ENCODE peak calls at places on chromosome 9, in four cellular contexts. U is endothelial cell of umbilical vein, I is stomach, D is spleen. T is an unnamed sample.

GRCh38 chr9:27179245-27179870 is 70.3 kb downstream of the TEK start:
- DNase-seq in U (no peak), I (no peak), D (no peak), T (no peak)

GRCh38 chr9:133048595-133048994 is 13.2 kb upstream of the CEL start:
- DNase-seq in U (peak), I (peak), D (no peak), T (no peak)

GRCh38 chr9:28961625-28962024 is 1388.3 kb upstream of the C9orf72 start:
- DNase-seq in U (no peak), I (no peak), D (no peak), T (no peak)

GRCh38 chr9:84860423-84861115 is 191.0 kb downstream of the NTRK2 start:
- DNase-seq in U (no peak), I (no peak), D (no peak), T (no peak)

GRCh38 chr9:17772223-17772622 is 193.4 kb downstream of the SH3GL2 start:
- DNase-seq in U (no peak), I (no peak), D (no peak), T (no peak)

GRCh38 chr9:134525841-134526797 is 115.5 kb upstream of the COL5A1 start:
- DNase-seq in U (no peak), I (peak), D (no peak), T (no peak)

GRCh38 chr9:124392855-124393460 is 22.3 kb downstream of the PSMB7 start:
- DNase-seq in U (peak), I (no peak), D (no peak), T (no peak)

GRCh38 chr9:99114049-99114440 is 9.1 kb downstream of the TGFBR1 start:
- DNase-seq in U (no peak), I (no peak), D (no peak), T (no peak)

GRCh38 chr9:33111621-33112020 is 35.1 kb upstream of the SMU1 start:
- DNase-seq in U (no peak), I (no peak), D (no peak), T (no peak)

GRCh38 chr9:82606761-82607382 is 456.1 kb downstream of the RASEF start:
- DNase-seq in U (peak), I (peak), D (no peak), T (no peak)

GRCh38 chr9:92071634-92072033 is 43.6 kb downstream of the SPTLC1 start:
- DNase-seq in U (no peak), I (no peak), D (no peak), T (no peak)

GRCh38 chr9:130629443-130630090 is 34.8 kb upstream of the PRDM12 start:
- DNase-seq in U (no peak), I (no peak), D (peak), T (no peak)

GRCh38 chr9:93507780-93508179 is 54.4 kb upstream of the FAM120AOS start:
- DNase-seq in U (no peak), I (no peak), D (no peak), T (no peak)

GRCh38 chr9:38416461-38416860 is 7.8 kb downstream of the IGFBPL1 start:
- DNase-seq in U (no peak), I (no peak), D (no peak), T (no peak)

GRCh38 chr9:71936066-71936465 is 24.6 kb downstream of the C9orf85 start:
- DNase-seq in U (no peak), I (no peak), D (no peak), T (no peak)

GRCh38 chr9:89036862-89037261 is 45.6 kb downstream of the S1PR3 start:
- DNase-seq in U (no peak), I (no peak), D (no peak), T (peak)

GRCh38 chr9:135572233-135572632 is 10.7 kb downstream of the PAEP start:
- DNase-seq in U (no peak), I (no peak), D (no peak), T (no peak)

GRCh38 chr9:16328349-16328748 is 542.1 kb downstream of the BNC2 start:
- DNase-seq in U (no peak), I (no peak), D (no peak), T (no peak)

GRCh38 chr9:75814667-75815066 is 75.8 kb upstream of the PCSK5 start:
- DNase-seq in U (peak), I (no peak), D (no peak), T (no peak)

GRCh38 chr9:87497604-87498045 is at the start of gene DAPK1:
- DNase-seq in U (peak), I (peak), D (peak), T (no peak)
- H3K27ac ChIP-seq in U (peak), I (peak), D (peak), T (peak)

GRCh38 chr9:70106571-70106970 is 62.9 kb downstream of the MAMDC2 start:
- DNase-seq in U (no peak), I (no peak), D (no peak), T (no peak)
- TF ChIP-seq CTCF in U (no peak), I (no peak), D (no peak), T (no peak)

GRCh38 chr9:126391713-126392661 is 65.4 kb downstream of the MVB12B start:
- DNase-seq in U (no peak), I (no peak), D (no peak), T (no peak)

GRCh38 chr9:126392662-126393383 is 66.2 kb downstream of the MVB12B start:
- DNase-seq in U (no peak), I (no peak), D (no peak), T (no peak)

GRCh38 chr9:126389958-126390357 is 63.3 kb downstream of the MVB12B start:
- DNase-seq in U (no peak), I (no peak), D (no peak), T (no peak)

GRCh38 chr9:126388964-126389363 is 62.3 kb downstream of the MVB12B start:
- DNase-seq in U (no peak), I (no peak), D (no peak), T (no peak)

DNA sequence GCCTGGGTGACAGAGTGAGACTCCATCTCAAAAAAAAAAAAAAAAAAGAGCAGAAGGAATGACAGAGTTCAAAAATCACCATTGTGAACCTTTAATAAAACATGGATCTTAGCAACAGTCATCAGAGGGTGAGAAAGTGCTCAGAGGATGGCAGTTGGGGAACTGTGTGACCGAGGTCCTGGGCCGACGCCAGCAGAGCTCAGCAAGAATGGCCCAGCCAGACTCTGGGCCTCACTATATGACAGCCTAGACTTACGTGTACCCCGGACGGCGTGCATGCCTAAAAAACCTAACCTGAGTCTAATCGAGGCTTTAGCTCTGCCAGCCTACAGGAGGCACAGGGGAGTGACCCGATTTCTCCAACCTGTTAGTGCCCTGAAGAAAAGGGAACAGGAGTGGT is 64.3 kb downstream of the MVB12B start:
- DNase-seq in U (no peak), I (no peak), D (no peak), T (no peak)
- TF ChIP-seq POLR2AphosphoS5 in U (no peak), I (no peak), D (peak), T (no peak)

GRCh38 chr9:94936411-94936810 is 209.9 kb downstream of the AOPEP start:
- DNase-seq in U (no peak), I (no peak), D (no peak), T (no peak)
- H3K27ac ChIP-seq in U (no peak), I (no peak), D (no peak), T (peak)

DNA sequence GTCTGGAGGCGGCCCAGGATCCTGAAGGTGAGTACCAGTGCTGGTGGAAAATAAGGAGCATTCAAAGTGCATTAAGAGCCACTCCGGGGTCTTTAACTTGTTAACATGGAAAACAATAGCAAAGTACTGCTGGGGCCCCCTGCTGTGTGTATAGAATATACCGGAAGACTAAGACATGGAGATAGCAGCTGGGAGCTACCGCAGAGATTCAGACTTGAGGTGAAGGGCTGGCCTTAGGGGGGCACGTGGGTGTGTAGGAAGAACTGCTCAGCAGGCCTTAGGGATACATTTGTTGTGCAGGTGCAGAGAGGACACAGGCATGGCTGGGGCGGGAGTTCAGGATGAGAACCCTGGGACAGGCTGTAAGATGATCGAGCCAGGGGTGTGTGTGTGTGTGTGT is 1.2 kb upstream of the DMRT1 start:
- DNase-seq in U (no peak), I (no peak), D (peak), T (no peak)
- TF ChIP-seq CTCF in U (no peak), I (no peak), D (no peak), T (no peak)

DNA sequence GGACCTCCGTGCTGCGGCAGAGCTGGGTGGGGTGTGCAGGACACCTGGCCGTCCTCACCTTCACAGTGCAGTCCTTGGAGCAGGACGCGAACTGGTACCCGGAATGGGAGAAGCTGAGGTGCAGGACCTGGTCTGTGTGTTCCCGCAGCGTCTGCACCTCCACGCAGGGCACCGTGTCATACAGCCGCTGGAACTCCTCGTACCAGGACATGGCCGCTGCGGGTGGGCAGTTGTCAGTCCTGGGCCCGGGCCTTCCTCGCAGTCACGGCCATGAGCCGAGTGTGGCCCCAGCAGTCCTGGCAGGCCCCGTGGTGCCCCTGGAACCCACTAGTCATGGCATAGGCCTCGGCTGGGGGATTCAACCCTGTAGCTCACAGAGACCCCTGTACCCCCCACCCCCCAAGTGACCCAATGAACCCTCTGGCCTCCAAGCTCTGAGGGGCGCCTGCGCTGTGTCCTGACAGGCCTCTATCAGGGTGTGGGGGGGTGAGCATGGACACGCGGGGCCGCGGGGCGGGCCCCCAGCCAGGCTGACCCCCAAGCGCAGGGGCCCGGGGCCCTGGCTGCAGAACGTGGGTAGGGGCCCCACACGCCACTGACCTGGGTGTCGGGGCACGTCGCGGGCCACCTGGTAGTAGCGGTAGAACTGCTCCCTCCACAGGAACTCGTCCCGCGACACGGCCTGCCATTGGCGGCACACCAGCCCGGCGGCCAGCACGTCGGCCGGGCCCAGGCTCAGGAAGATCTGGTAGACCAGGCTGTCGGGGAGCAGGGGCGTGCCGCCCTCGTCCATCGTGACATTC is 1.0 kb downstream of the FBXW5 start:
- DNase-seq in U (no peak), I (peak), D (peak), T (no peak)
- TF ChIP-seq POLR2AphosphoS5 in U (no peak), I (no peak), D (no peak), T (peak)

DNA sequence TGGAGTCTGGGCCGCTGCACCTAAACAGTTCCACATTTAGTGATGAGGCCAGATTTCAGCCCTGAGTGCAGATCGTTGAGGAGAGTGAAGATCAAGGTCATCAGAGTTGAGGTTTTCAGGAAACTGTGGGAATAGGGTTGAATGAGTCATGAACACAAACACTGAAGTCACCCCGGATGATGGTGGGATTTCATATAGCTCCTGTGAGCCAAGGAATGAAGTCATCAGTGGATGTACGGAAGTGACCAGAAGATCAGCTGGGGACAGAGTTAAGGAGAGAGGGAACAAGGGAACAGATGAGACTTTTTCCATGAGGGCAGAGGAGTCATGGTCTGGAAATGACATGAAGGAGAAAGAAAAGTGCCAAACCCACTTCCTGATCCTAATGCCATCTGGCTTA is 36.5 kb downstream of the PALM2AKAP2 start:
- DNase-seq in U (peak), I (no peak), D (no peak), T (no peak)
- H3K27ac ChIP-seq in U (peak), I (no peak), D (no peak), T (no peak)

GRCh38 chr9:129614932-129615331 is 6.0 kb downstream of the C9orf50 start:
- DNase-seq in U (no peak), I (no peak), D (no peak), T (no peak)

GRCh38 chr9:129619787-129620668 is 873 bp downstream of the C9orf50 start:
- DNase-seq in U (no peak), I (no peak), D (peak), T (no peak)

GRCh38 chr9:129613520-129614175 is 7.3 kb downstream of the C9orf50 start:
- DNase-seq in U (no peak), I (no peak), D (no peak), T (no peak)

GRCh38 chr9:129615407-129616285 is 5.3 kb downstream of the C9orf50 start:
- DNase-seq in U (no peak), I (no peak), D (peak), T (no peak)

GRCh38 chr9:129617167-129617566 is 3.7 kb downstream of the C9orf50 start:
- DNase-seq in U (peak), I (no peak), D (no peak), T (no peak)
- TF ChIP-seq CTCF in U (peak), I (no peak), D (no peak), T (no peak)

T was measured in vagina.